ENCODE peak calls at places on chromosomes 1 and 21, in ten cellular contexts. O is tibial nerve; W is GM12878; Y is CD8-positive, alpha-beta T cell; G is cardiac muscle cell; I is left ventricle myocardium inferior; F is neural progenitor cell; Q is PC-9; Z is thoracic aorta; A is fibroblast of lung. R is an unnamed sample.

GRCh38 chr1:82920418-82921248 is 1078.3 kb downstream of the TTLL7 start:
- DNase-seq in O (no peak), W (no peak), Y (no peak), G (no peak), I (no peak), F (no peak), Q (peak), Z (no peak), A (peak), R (no peak)

GRCh38 chr1:151370211-151370911 is 2.1 kb downstream of the SELENBP1 start:
- DNase-seq in O (no peak), W (no peak), Y (no peak), G (no peak), I (peak), F (no peak), Q (no peak), Z (no peak), A (no peak), R (no peak)

GRCh38 chr1:109975718-109976117 is 8.8 kb upstream of the AHCYL1 start:
- DNase-seq in O (no peak), W (no peak), Y (no peak), G (no peak), I (no peak), F (no peak), Q (peak), Z (no peak), A (peak), R (no peak)

GRCh38 chr1:218945050-218945449 is 228.6 kb upstream of the LYPLAL1 start:
- DNase-seq in O (no peak), W (no peak), Y (no peak), G (no peak), I (no peak), F (no peak), Q (no peak), Z (no peak), A (peak), R (no peak)

GRCh38 chr1:238752332-238752731 is 634.0 kb upstream of the CHRM3 start:
- DNase-seq in O (no peak), W (no peak), Y (no peak), G (no peak), I (no peak), F (no peak), Q (no peak), Z (no peak), A (no peak), R (no peak)

GRCh38 chr1:229238231-229238630 is 32.7 kb upstream of the RAB4A start:
- DNase-seq in O (no peak), W (no peak), Y (no peak), G (no peak), I (no peak), F (no peak), Q (no peak), Z (no peak), A (no peak), R (no peak)

GRCh38 chr1:5423109-5423508 is 569.1 kb downstream of the NPHP4 start:
- DNase-seq in O (no peak), W (no peak), Y (peak), G (peak), I (no peak), F (no peak), Q (peak), Z (no peak), A (no peak), R (no peak)

GRCh38 chr1:245878585-245878984 is 628.5 kb downstream of the SMYD3 start:
- DNase-seq in O (no peak), W (no peak), Y (no peak), G (no peak), I (no peak), F (no peak), Q (no peak), Z (no peak), A (no peak), R (no peak)

GRCh38 chr1:220368352-220369265 is 96.4 kb upstream of the RAB3GAP2 start:
- DNase-seq in O (no peak), W (no peak), Y (no peak), G (no peak), I (no peak), F (no peak), Q (peak), Z (no peak), A (peak), R (no peak)

GRCh38 chr1:21861602-21862429 is 49.8 kb downstream of the LDLRAD2 start:
- DNase-seq in O (no peak), W (no peak), Y (no peak), G (no peak), I (no peak), F (no peak), Q (peak), Z (no peak), A (peak), R (no peak)

GRCh38 chr1:21436488-21437340 is 3.2 kb upstream of the NBPF3 start:
- DNase-seq in O (no peak), W (no peak), Y (no peak), G (peak), I (no peak), F (peak), Q (no peak), Z (no peak), A (no peak), R (no peak)

GRCh38 chr1:32361674-32362473 is 411 bp downstream of the FAM229A start:
- DNase-seq in O (peak), W (no peak), Y (no peak), G (peak), I (peak), F (peak), Q (no peak), Z (peak), A (peak), R (peak)

GRCh38 chr1:157170677-157171515 is 32.7 kb upstream of the ETV3 start:
- DNase-seq in O (no peak), W (no peak), Y (no peak), G (peak), I (no peak), F (peak), Q (peak), Z (no peak), A (peak), R (no peak)

GRCh38 chr1:160629286-160630210 is 17.3 kb downstream of the SLAMF1 start:
- DNase-seq in O (no peak), W (no peak), Y (peak), G (no peak), I (peak), F (no peak), Q (no peak), Z (no peak), A (no peak), R (no peak)

GRCh38 chr1:153786038-153786790 is 11.0 kb downstream of the SLC27A3 start:
- DNase-seq in O (no peak), W (no peak), Y (no peak), G (no peak), I (no peak), F (no peak), Q (no peak), Z (no peak), A (no peak), R (no peak)

GRCh38 chr21:15203740-15204139 is 138.9 kb upstream of the NRIP1 start:
- DNase-seq in O (no peak), W (no peak), Y (no peak), G (peak), I (no peak), F (no peak), Q (no peak), Z (no peak), A (no peak), R (no peak)

GRCh38 chr1:14332158-14332557 is 266.3 kb upstream of the KAZN start:
- DNase-seq in O (no peak), W (no peak), Y (no peak), G (no peak), I (no peak), F (no peak), Q (no peak), Z (no peak), A (no peak), R (no peak)

GRCh38 chr1:223717695-223718363 is 5.5 kb downstream of the CAPN2 start:
- DNase-seq in O (no peak), W (no peak), Y (no peak), G (no peak), I (no peak), F (no peak), Q (peak), Z (no peak), A (no peak), R (no peak)

GRCh38 chr1:245871881-245872280 is 635.2 kb downstream of the SMYD3 start:
- DNase-seq in O (no peak), W (no peak), Y (no peak), G (no peak), I (no peak), F (no peak), Q (no peak), Z (no peak), A (no peak), R (no peak)

GRCh38 chr1:88979054-88979748 is 13.2 kb downstream of the KYAT3 start:
- DNase-seq in O (no peak), W (no peak), Y (no peak), G (no peak), I (no peak), F (no peak), Q (no peak), Z (no peak), A (no peak), R (no peak)

GRCh38 chr1:187491082-187491720 is 662.5 kb downstream of the PLA2G4A start:
- DNase-seq in O (no peak), W (no peak), Y (no peak), G (no peak), I (no peak), F (no peak), Q (peak), Z (no peak), A (peak), R (no peak)

GRCh38 chr1:29849038-29849750 is 612.9 kb downstream of the PTPRU start:
- DNase-seq in O (no peak), W (peak), Y (peak), G (peak), I (no peak), F (peak), Q (peak), Z (no peak), A (peak), R (no peak)

GRCh38 chr1:59279651-59280050 is 17.2 kb upstream of the FGGY start:
- DNase-seq in O (no peak), W (no peak), Y (no peak), G (no peak), I (no peak), F (no peak), Q (no peak), Z (no peak), A (no peak), R (no peak)

GRCh38 chr1:151655362-151655761 is 43.5 kb downstream of the SNX27 start:
- DNase-seq in O (no peak), W (no peak), Y (no peak), G (no peak), I (no peak), F (no peak), Q (no peak), Z (no peak), A (peak), R (no peak)

GRCh38 chr1:160797861-160798273 is 1.9 kb downstream of the LY9 start:
- DNase-seq in O (no peak), W (no peak), Y (peak), G (no peak), I (no peak), F (no peak), Q (peak), Z (no peak), A (no peak), R (no peak)

GRCh38 chr1:9321480-9321849 is 28.8 kb downstream of the SPSB1 start:
- DNase-seq in O (no peak), W (no peak), Y (no peak), G (no peak), I (no peak), F (no peak), Q (no peak), Z (no peak), A (peak), R (no peak)

GRCh38 chr1:24142546-24143431 is at the start of gene IL22RA1:
- DNase-seq in O (no peak), W (no peak), Y (no peak), G (no peak), I (peak), F (no peak), Q (peak), Z (no peak), A (no peak), R (peak)
- H3K27ac ChIP-seq in O (no peak), W (no peak), Y (no peak), G (no peak), I (no peak), F (no peak), Q (no peak), Z (no peak), A (no peak), R (no peak)

DNA sequence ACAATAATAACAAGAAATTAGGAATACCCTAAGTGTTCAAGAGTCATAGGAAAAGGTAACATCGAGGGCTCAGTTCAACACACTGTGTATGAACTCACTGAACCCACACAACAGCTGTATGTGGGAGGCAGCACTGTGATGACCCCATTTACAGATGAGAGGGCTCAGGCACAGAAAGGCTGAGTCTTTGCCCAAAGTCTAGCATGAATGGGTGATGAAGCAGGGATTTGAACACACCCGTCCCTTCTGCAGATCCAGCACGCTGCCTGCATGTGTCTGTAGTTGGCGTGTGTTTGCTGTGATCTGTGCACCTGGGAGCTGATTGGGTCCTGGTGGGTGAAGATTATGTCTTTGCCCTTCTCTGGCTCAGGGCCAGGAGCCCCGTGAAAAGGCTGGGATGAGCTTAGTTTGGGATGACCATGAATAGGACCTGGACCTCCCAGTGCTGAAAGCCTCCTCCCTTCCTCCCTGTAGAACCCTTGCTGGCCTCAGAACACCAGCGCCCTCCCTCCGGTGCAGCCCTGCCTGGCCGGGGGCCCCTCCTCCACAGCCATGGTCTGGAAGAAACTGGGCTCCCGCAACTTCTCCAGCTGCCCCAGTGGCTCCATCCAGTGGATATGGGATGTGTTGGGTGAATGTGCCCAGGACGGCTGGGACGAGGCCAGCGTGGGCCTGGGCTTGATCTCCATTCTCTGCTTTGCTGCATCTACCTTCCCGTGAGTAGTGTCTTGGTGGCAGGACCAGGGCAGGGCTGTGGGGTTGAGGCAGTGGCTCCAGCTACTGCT is 5.2 kb downstream of the SLC66A1 start:
- DNase-seq in O (no peak), W (no peak), Y (no peak), G (no peak), I (no peak), F (peak), Q (no peak), Z (no peak), A (no peak), R (no peak)
- TF ChIP-seq CTCF in O (no peak), W (no peak), Y (no peak), G (no peak), I (no peak), F (peak), Q (no peak), Z (no peak), A (no peak), R (no peak)

DNA sequence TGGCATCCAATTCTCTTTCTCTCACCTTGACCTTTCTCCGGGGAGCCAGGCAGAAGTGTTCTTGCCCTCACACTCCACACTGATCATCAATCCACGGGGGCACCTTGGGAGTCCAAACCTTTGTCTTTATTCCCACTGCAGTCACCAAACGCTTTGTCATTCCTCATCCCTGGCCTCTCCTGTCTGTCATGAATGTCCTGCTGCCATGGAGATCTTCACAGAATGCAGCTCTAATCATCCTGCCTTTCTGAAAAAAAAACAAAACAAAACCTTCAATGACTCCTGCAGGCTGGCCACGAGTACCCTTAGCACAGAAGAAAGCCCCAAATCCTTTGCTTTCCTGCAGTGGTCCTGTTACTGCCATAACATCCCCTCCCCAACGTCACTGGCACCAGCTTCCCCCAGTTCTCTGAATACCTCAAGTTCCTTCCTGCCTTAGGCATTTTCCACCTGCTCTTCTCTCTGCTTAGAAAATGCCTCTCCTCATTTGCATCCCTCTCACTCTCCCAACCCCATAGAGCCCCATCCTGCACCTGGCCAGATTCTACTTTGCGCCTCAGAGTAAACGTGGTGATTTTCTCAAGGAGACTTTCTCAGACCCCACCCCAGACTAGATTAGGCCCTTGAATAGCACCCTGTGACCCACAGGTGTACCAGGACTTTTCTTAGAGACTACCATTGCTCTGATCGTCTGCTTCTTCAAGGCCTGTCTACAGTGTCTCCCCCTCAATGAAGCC is 131.1 kb downstream of the AK5 start:
- DNase-seq in O (no peak), W (no peak), Y (no peak), G (no peak), I (no peak), F (peak), Q (no peak), Z (no peak), A (no peak), R (no peak)
- H3K4me3 ChIP-seq in O (no peak), W (no peak), Y (no peak), G (no peak), I (no peak), F (no peak), Q (no peak), Z (no peak), A (no peak), R (no peak)

DNA sequence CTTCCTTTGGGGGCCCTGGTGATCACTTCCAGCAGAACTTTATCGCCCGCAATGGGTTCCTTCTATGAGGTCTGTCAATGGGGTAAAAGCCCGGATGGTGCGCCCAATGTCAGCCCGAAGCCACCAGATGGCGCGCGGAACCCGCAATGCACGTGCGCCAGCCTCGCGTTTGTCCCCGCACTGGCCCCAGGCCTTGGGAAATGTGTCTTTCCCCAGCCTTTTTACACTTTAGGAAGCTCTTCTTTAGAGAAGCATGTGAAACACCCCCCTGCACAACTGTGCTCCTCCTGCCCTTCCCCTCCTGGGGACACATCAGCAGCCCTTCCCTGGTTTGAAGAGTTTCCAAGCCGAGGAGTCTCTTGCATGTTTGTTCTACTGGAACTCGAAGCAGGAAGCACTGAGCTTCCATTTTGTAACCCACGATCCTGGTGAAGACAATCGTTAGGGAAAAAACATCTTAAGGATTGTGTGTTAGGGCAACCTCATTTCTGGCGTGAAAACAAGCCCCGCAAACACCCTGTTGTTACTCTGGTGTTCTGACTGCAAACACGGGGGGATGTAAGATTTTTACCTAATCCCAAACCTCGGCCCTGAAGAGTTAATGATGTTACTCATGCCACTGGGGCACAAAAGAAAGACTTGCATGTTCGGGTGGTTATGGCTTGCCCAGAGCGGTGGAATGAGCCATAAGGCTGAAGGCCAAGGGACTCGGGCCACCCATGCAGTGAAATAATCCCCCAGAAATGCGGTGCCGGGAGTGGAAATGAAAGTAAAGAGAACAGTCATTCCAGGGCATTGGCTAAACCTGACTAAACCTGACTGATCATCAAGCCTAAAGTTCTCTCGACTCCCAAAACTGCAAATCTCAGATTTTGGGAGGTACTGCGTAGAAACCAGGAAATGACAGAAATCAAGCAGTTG is 20.4 kb upstream of the TARBP1 start:
- DNase-seq in O (peak), W (no peak), Y (peak), G (peak), I (peak), F (peak), Q (peak), Z (peak), A (peak), R (peak)
- H3K27ac ChIP-seq in O (peak), W (peak), Y (no peak), G (peak), I (peak), F (no peak), Q (peak), Z (peak), A (peak), R (peak)